ENCODE peak calls at places on chromosomes 5 and 9, in five cellular contexts. M is CD4-positive, CD25-positive, alpha-beta regulatory T cell; H is T-helper 2 cell; W is KBM-7; L is MV-4-11. K is an unnamed sample.

GRCh38 chr5:10337986-10338385 is 15.5 kb upstream of the MARCHF6 start:
- DNase-seq in H (no peak), M (no peak), W (no peak), L (no peak), K (no peak)

GRCh38 chr5:135191084-135191826 is 157.2 kb upstream of the PITX1 start:
- DNase-seq in W (peak), H (peak), L (peak), M (peak), K (peak)

GRCh38 chr5:14727428-14727865 is 62.9 kb downstream of the OTULIN start:
- DNase-seq in H (peak), W (peak), M (peak), L (peak), K (no peak)

GRCh38 chr9:113946496-113947115 is 70.5 kb downstream of the ZNF618 start:
- DNase-seq in H (no peak), L (no peak), W (no peak), M (no peak), K (no peak)

GRCh38 chr9:37348917-37349316 is 73.6 kb upstream of the GRHPR start:
- DNase-seq in W (no peak), H (no peak), L (no peak), M (no peak), K (no peak)

GRCh38 chr9:133320421-133320881 is 15.5 kb downstream of the SURF6 start:
- DNase-seq in W (no peak), M (no peak), L (no peak), H (no peak), K (no peak)

GRCh38 chr9:38440511-38440910 is 16.3 kb upstream of the IGFBPL1 start:
- DNase-seq in W (no peak), H (no peak), L (peak), M (no peak), K (no peak)

GRCh38 chr5:14560091-14560595 is 21.4 kb upstream of the OTULINL start:
- DNase-seq in M (no peak), L (peak), H (peak), W (peak), K (no peak)

GRCh38 chr5:150783422-150783928 is 4.9 kb downstream of the SMIM3 start:
- DNase-seq in H (peak), W (peak), M (peak), L (peak), K (no peak)

GRCh38 chr5:2508514-2508913 is 243.0 kb downstream of the IRX2 start:
- DNase-seq in H (no peak), M (no peak), L (no peak), W (no peak), K (no peak)

GRCh38 chr5:154174091-154174490 is 16.4 kb upstream of the GALNT10 start:
- DNase-seq in M (no peak), L (no peak), W (no peak), H (no peak), K (no peak)

GRCh38 chr5:178576591-178577351 is 13.4 kb downstream of the COL23A1 start:
- DNase-seq in W (no peak), M (no peak), L (no peak), H (no peak), K (no peak)

GRCh38 chr9:14389146-14389545 is 75.2 kb upstream of the NFIB start:
- DNase-seq in H (no peak), W (no peak), M (no peak), L (no peak), K (no peak)

GRCh38 chr9:130626249-130626982 is 38.0 kb upstream of the PRDM12 start:
- DNase-seq in L (no peak), W (no peak), H (no peak), M (no peak), K (no peak)

GRCh38 chr5:16791036-16791705 is 144.9 kb downstream of the MYO10 start:
- DNase-seq in L (peak), W (peak), H (peak), M (no peak), K (no peak)

GRCh38 chr5:60210810-60211209 is 317.3 kb upstream of the PDE4D start:
- DNase-seq in H (no peak), W (no peak), M (no peak), L (no peak), K (no peak)

GRCh38 chr5:51225671-51226419 is 157.4 kb upstream of the ISL1 start:
- DNase-seq in H (no peak), W (no peak), L (no peak), M (no peak), K (no peak)